ENCODE peak calls at places on chromosome 17, in nine cellular contexts. N is ELF-1; Z is ELR; Q is effector CD4-positive, alpha-beta T cell; J is MV-4-11; E is GM12865; B is heart left ventricle; I is nucleus accumbens; T is activated CD8-positive, alpha-beta memory T cell treated with anti-CD3 and anti-CD28 coated beads for 4 hours. Y is an unnamed sample.
A peak's percentile ranks its signal among the peaks of the same experiment; 100 is the strongest.

GRCh38 chr17:81483085-81483861 is 29.3 kb downstream of the ACTG1 start:
- DNase-seq in N (peak; percentile 62), Z (no peak), Q (no peak), J (no peak), E (peak; percentile 34), B (peak; percentile 80), I (no peak), T (no peak), Y (no peak)

GRCh38 chr17:39231587-39232551 is 6.1 kb upstream of the STAC2 start:
- DNase-seq in N (peak; percentile 69), Z (peak; percentile 50), Q (peak; percentile 53), J (peak; percentile 62), E (peak; percentile 53), B (peak; percentile 59), I (peak; percentile 23), T (peak; percentile 43), Y (peak; percentile 55)

GRCh38 chr17:9230346-9230745 is 209.0 kb downstream of the NTN1 start:
- DNase-seq in N (no peak), Z (peak; percentile 36), Q (no peak), J (no peak), E (no peak), B (peak; percentile 17), I (no peak), T (no peak), Y (no peak)

GRCh38 chr17:78808106-78808635 is 26.1 kb upstream of the CYTH1 start:
- DNase-seq in N (no peak), Z (peak; percentile 74), Q (no peak), J (no peak), E (no peak), B (no peak), I (no peak), T (no peak), Y (no peak)

GRCh38 chr17:74547736-74548135 is 1.8 kb upstream of the CD300C start:
- DNase-seq in N (no peak), Z (peak; percentile 6), Q (no peak), J (peak; percentile 68), E (peak; percentile 12), B (no peak), I (no peak), T (no peak), Y (no peak)

GRCh38 chr17:16999931-17000625 is 28.2 kb upstream of the TNFRSF13B start:
- DNase-seq in N (no peak), Z (no peak), Q (no peak), J (no peak), E (no peak), B (no peak), I (no peak), T (no peak), Y (no peak)

GRCh38 chr17:81923302-81924260 is 4.0 kb downstream of the MAFG start:
- DNase-seq in N (peak; percentile 91), Z (peak; percentile 79), Q (no peak), J (peak; percentile 88), E (no peak), B (peak; percentile 85), I (no peak), T (no peak), Y (peak; percentile 95)

GRCh38 chr17:72259977-72260376 is 139.2 kb downstream of the SOX9 start:
- DNase-seq in N (no peak), Z (no peak), Q (no peak), J (no peak), E (no peak), B (no peak), I (no peak), T (no peak), Y (no peak)

GRCh38 chr17:67605259-67605912 is 112.3 kb upstream of the NOL11 start:
- DNase-seq in N (no peak), Z (no peak), Q (no peak), J (no peak), E (no peak), B (peak; percentile 73), I (peak; percentile 13), T (no peak), Y (no peak)

GRCh38 chr17:75152971-75153853 is 1.1 kb downstream of the JPT1 start:
- DNase-seq in N (peak; percentile 64), Z (peak; percentile 76), Q (no peak), J (peak; percentile 38), E (peak; percentile 68), B (no peak), I (no peak), T (no peak), Y (peak; percentile 55)

GRCh38 chr17:79082311-79083190 is 7.9 kb downstream of the ENGASE start:
- DNase-seq in N (peak; percentile 57), Z (peak; percentile 49), Q (peak; percentile 39), J (no peak), E (peak; percentile 43), B (peak; percentile 61), I (peak; percentile 9), T (no peak), Y (peak; percentile 55)

GRCh38 chr17:49548506-49549310 is 27.0 kb upstream of the NXPH3 start:
- DNase-seq in N (peak; percentile 85), Z (peak; percentile 51), Q (no peak), J (peak; percentile 39), E (peak; percentile 47), B (no peak), I (no peak), T (no peak), Y (peak; percentile 62)